ENCODE peak calls at places on chromosomes 7 and 10, in eight cellular contexts. V is pancreas, Y is NCI-H1694 treated with DMSO at 0.1 percent for 48 hours, Z is GM13977, O is NAMALWA, M is upper lobe of right lung, P is anterior cingulate cortex, S is HCT116. R is an unnamed sample.

GRCh38 chr7:1662101-1662500 is 8.0 kb upstream of the ELFN1 start:
- DNase-seq in O (no peak), S (no peak), P (no peak), Z (no peak), V (no peak), Y (no peak), M (peak), R (no peak)

GRCh38 chr10:67697646-67698245 is 1.8 kb upstream of the CTNNA3 start:
- DNase-seq in O (peak), S (peak), Y (peak), M (no peak), Z (peak), P (peak), V (peak), R (peak)

GRCh38 chr10:89601728-89602361 is 43.2 kb downstream of the PANK1 start:
- DNase-seq in S (no peak), O (no peak), M (no peak), Z (no peak), V (no peak), P (no peak), Y (no peak), R (no peak)

GRCh38 chr7:91240546-91240945 is 23.7 kb upstream of the FZD1 start:
- DNase-seq in M (no peak), V (peak), P (no peak), O (no peak), S (no peak), Z (no peak), Y (no peak), R (peak)

GRCh38 chr7:3266240-3266639 is 34.8 kb upstream of the SDK1 start:
- DNase-seq in Y (no peak), O (no peak), V (no peak), Z (no peak), M (no peak), S (no peak), P (no peak), R (no peak)

GRCh38 chr7:128387663-128388485 is 21.9 kb downstream of the IMPDH1 start:
- DNase-seq in P (peak), Z (peak), V (peak), O (peak), S (peak), Y (peak), M (no peak), R (peak)

GRCh38 chr7:22720791-22721786 is 5.9 kb upstream of the IL6 start:
- DNase-seq in S (no peak), V (no peak), Y (no peak), P (no peak), M (no peak), O (no peak), Z (no peak), R (no peak)

GRCh38 chr7:126211875-126212274 is 1040.9 kb downstream of the GRM8 start:
- DNase-seq in M (no peak), S (no peak), V (no peak), Y (no peak), P (no peak), O (no peak), Z (no peak), R (no peak)

GRCh38 chr10:103551619-103552602 is 58.4 kb downstream of the NEURL1 start:
- DNase-seq in S (no peak), P (no peak), M (peak), V (no peak), Z (no peak), Y (no peak), O (no peak), R (peak)

GRCh38 chr10:100516847-100517246 is 2.8 kb downstream of the SEC31B start:
- DNase-seq in Y (no peak), V (no peak), O (no peak), P (no peak), M (no peak), Z (no peak), S (no peak), R (peak)